ENCODE peak calls at places on chromosomes 13 and 19, in six cellular contexts. Q is AG09319, B is H9, N is fibroblast of pulmonary artery, C is epithelial cell of esophagus, I is stomach. H is an unnamed sample.

GRCh38 chr19:4803736-4804695 is 12.5 kb downstream of the FEM1A start:
- DNase-seq in B (peak; percentile 87), N (peak; percentile 44), C (peak; percentile 53), I (peak; percentile 65), Q (no peak), H (no peak)

GRCh38 chr13:67094952-67095351 is 135.2 kb downstream of the PCDH9 start:
- DNase-seq in Q (no peak), B (no peak), C (no peak), N (peak; percentile 58), I (no peak), H (no peak)

GRCh38 chr19:800360-801029 is 3.2 kb downstream of the PTBP1 start:
- DNase-seq in C (peak; percentile 85), N (no peak), Q (no peak), B (no peak), I (peak; percentile 69), H (peak; percentile 43)

GRCh38 chr13:30835442-30835841 is 70.6 kb upstream of the MEDAG start:
- DNase-seq in C (no peak), B (no peak), N (no peak), I (no peak), Q (no peak), H (no peak)

GRCh38 chr13:112236539-112237197 is 139.5 kb upstream of the SPACA7 start:
- DNase-seq in Q (no peak), B (no peak), I (no peak), C (no peak), N (no peak), H (no peak)

GRCh38 chr19:1252818-1253513 is 4.6 kb downstream of the MIDN start:
- DNase-seq in I (peak; percentile 90), N (peak; percentile 98), Q (peak; percentile 96), B (no peak), C (peak; percentile 96), H (peak; percentile 84)

GRCh38 chr13:105679832-105680231 is 855.6 kb downstream of the EFNB2 start:
- DNase-seq in Q (no peak), C (no peak), I (no peak), B (no peak), N (no peak), H (no peak)

GRCh38 chr13:47499358-47500150 is 501.5 kb downstream of the SUCLA2 start:
- DNase-seq in Q (peak; percentile 64), C (peak; percentile 78), B (no peak), I (no peak), N (peak; percentile 80), H (peak; percentile 79)

GRCh38 chr19:6098574-6098973 is 11.7 kb downstream of the RFX2 start:
- DNase-seq in C (no peak), Q (no peak), N (no peak), I (no peak), B (no peak), H (no peak)

GRCh38 chr13:28489536-28489935 is 5.4 kb downstream of the FLT1 start:
- DNase-seq in C (no peak), N (peak; percentile 54), Q (peak; percentile 57), I (no peak), B (no peak), H (no peak)

GRCh38 chr19:1469200-1469935 is 9.6 kb downstream of the C19orf25 start:
- DNase-seq in I (no peak), B (no peak), N (no peak), Q (no peak), C (peak; percentile 56), H (no peak)

GRCh38 chr19:45154064-45154827 is 6.5 kb downstream of the NKPD1 start:
- DNase-seq in Q (no peak), I (no peak), B (no peak), C (peak; percentile 40), N (peak; percentile 85), H (no peak)

GRCh38 chr13:62357887-62358645 is 942.4 kb upstream of the PCDH20 start:
- DNase-seq in B (peak; percentile 82), N (peak; percentile 63), C (peak; percentile 67), Q (peak; percentile 2), I (no peak), H (peak; percentile 43)

GRCh38 chr13:59790626-59791025 is 373.1 kb downstream of the DIAPH3 start:
- DNase-seq in B (no peak), Q (no peak), N (peak; percentile 20), I (no peak), C (no peak), H (no peak)

GRCh38 chr13:94968040-94968756 is 255.9 kb upstream of the SOX21 start:
- DNase-seq in N (no peak), C (peak; percentile 8), I (no peak), B (peak; percentile 75), Q (no peak), H (peak; percentile 6)

GRCh38 chr13:47621931-47622330 is 379.1 kb downstream of the SUCLA2 start:
- DNase-seq in C (peak; percentile 43), N (peak; percentile 74), I (no peak), Q (no peak), B (no peak), H (peak; percentile 11)

GRCh38 chr13:85277753-85278152 is 521.5 kb downstream of the SLITRK6 start:
- DNase-seq in B (no peak), Q (no peak), C (peak; percentile 27), I (no peak), N (peak; percentile 40), H (peak; percentile 55)

GRCh38 chr19:27691991-27692390 is 1521.0 kb downstream of the UQCRFS1 start:
- DNase-seq in C (no peak), Q (no peak), B (no peak), N (no peak), I (no peak), H (no peak)

GRCh38 chr13:101915755-101916107 is 463.3 kb downstream of the ITGBL1 start:
- DNase-seq in C (no peak), Q (no peak), N (no peak), B (no peak), I (no peak), H (no peak)

GRCh38 chr13:114129649-114130062 is 2.8 kb downstream of the RASA3 start:
- DNase-seq in B (no peak), C (no peak), N (no peak), Q (no peak), I (no peak), H (no peak)

GRCh38 chr19:1183543-1184172 is 9.6 kb upstream of the SBNO2 start:
- DNase-seq in C (peak; percentile 84), B (peak; percentile 70), I (peak; percentile 76), N (no peak), Q (no peak), H (peak; percentile 75)

GRCh38 chr13:51444922-51445321 is 7.9 kb downstream of the INTS6 start:
- DNase-seq in Q (no peak), C (peak; percentile 27), B (no peak), N (peak; percentile 73), I (no peak), H (peak; percentile 39)

DNA sequence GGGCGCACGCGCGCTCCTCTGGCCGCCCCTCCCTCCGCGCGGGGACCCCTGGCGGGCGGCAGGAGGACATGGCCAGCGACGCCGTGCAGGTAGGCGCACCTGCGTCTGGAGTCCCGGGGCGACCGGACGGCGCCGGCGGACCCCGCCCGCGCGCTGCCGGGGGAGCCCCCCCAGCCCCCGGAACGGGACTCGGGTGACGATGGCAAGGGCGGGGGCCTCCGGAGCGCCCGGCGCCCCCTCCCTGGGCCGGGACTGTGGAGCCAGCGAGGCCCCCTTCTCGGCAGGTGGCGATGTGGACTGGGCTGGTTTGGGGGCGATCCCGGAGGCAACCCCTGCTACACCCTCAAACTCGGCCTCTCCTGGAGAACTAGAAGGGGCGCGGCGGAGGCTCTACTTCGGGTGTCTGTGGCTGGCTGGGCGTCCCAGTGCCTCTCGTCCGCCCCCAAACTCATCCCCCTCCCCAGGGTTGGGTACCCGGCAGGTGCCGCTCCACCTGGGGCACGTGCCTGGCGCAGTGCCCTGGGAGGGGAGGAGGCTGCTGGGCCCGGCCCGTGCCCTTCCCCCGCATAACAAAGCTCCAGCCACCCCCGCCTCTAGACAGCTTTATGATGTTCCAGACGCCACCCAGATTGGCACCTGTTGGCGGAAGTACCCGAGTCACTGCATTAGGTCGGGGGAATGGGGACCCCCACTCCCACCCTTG is 499 bp downstream of the PKN1 start:
- DNase-seq in B (no peak), N (no peak), I (peak; percentile 62), C (no peak), Q (no peak), H (no peak)
- TF ChIP-seq CTCF in B (no peak), N (no peak), I (no peak), C (no peak), Q (no peak), H (no peak)

DNA sequence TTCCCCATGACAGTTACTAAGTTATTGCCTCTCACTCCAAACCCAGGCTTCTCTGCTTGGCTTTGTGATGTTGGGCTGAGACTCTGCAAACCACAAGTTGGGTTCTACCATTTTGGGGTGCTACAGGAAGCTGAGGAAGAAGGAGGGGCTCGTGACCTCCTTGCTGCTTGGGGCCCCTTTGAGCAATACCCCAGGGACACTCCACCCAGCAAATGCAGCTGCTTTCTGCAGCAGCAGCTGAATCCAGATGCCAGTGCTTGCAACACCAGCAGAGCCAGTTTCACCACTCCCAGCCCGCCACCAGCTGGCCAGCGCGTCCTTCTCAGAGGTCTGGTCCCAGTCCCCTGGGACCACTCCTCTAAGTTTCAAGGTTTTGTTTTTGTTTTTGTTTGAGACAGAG is 22.0 kb upstream of the UBAC2 start:
- DNase-seq in Q (no peak), C (peak; percentile 25), B (no peak), N (peak; percentile 26), I (no peak), H (no peak)
- TF ChIP-seq CTCF in Q (no peak), C (no peak), B (no peak), N (no peak), I (no peak), H (no peak)

DNA sequence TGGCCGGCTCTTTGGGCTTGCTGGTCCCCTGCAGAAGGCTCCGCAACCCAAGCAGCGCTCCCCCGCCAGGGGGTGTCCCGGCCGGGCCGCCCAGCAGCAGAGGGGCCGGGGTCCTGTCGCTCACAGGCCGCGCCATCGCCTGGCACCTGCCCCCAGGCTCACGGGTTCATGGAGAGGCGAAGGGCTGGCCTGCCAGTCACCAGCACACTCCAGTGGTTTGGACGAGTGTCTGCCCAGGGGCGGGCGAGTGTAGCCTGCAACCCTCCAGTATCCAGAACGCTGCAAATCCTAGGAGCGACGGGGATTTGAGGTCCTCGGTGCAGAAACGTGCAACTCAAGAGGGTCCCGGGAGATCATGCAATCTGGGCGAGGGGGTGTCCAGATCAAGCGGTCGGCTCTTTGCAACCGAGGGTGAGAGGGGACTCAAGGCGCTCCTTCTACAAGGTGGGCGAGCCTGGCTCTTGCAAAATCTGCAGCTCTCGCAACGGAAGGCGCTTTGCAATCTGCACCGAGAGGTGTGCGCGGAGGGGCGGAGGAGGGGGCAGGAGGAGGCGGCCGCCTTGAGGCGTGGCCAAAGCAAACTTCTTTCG is at the start of gene DBP:
- DNase-seq in Q (no peak), B (peak; percentile 73), C (no peak), I (peak; percentile 45), N (no peak), H (no peak)
- TF ChIP-seq CTCF in Q (peak; percentile 13), B (peak; percentile 25), C (no peak), I (no peak), N (no peak), H (peak; percentile 42)

GRCh38 chr13:40379186-40379585 is 287.3 kb downstream of the FOXO1 start:
- DNase-seq in Q (no peak), N (no peak), I (no peak), B (no peak), C (no peak), H (no peak)

GRCh38 chr13:40375522-40376171 is 290.8 kb downstream of the FOXO1 start:
- DNase-seq in I (no peak), Q (no peak), B (no peak), N (no peak), C (no peak), H (no peak)

GRCh38 chr13:40376296-40376849 is 290.1 kb downstream of the FOXO1 start:
- DNase-seq in Q (no peak), I (no peak), B (no peak), N (no peak), C (no peak), H (no peak)

GRCh38 chr13:40377783-40378182 is 288.7 kb downstream of the FOXO1 start:
- DNase-seq in C (no peak), N (peak; percentile 59), B (no peak), I (no peak), Q (no peak), H (no peak)

GRCh38 chr13:40376867-40377266 is 289.6 kb downstream of the FOXO1 start:
- DNase-seq in N (peak; percentile 25), I (no peak), B (no peak), Q (no peak), C (no peak), H (no peak)
- TF ChIP-seq CTCF in N (no peak), I (no peak), B (no peak), Q (no peak), C (no peak), H (no peak)